ENCODE peak calls at places on chromosomes 13 and 19, in four cellular contexts. One of them, this sample, is unnamed.

GRCh38 chr13:43991773-43992201 is 112.1 kb downstream of the LACC1 start:
- DNase-seq in RWPE2: no peak
- DNase-seq in spleen: no peak
- DNase-seq in hepatocyte: no peak
- DNase-seq in this sample: peak

GRCh38 chr19:43570174-43570791 is 5.0 kb downstream of the XRCC1 start:
- DNase-seq in RWPE2: no peak
- DNase-seq in spleen: no peak
- DNase-seq in hepatocyte: no peak
- DNase-seq in this sample: peak

GRCh38 chr19:35449347-35450043 is 1.4 kb downstream of the FFAR2 start:
- DNase-seq in spleen: no peak
- DNase-seq in hepatocyte: peak
- DNase-seq in RWPE2: no peak
- DNase-seq in this sample: no peak

GRCh38 chr13:26699197-26699490 is 61.4 kb downstream of the GPR12 start:
- DNase-seq in spleen: no peak
- DNase-seq in RWPE2: no peak
- DNase-seq in hepatocyte: no peak
- DNase-seq in this sample: no peak

GRCh38 chr13:28819748-28820098 is 416 bp upstream of the MTUS2 start:
- DNase-seq in spleen: no peak
- DNase-seq in RWPE2: no peak
- DNase-seq in hepatocyte: peak
- DNase-seq in this sample: no peak

GRCh38 chr13:20441879-20442278 is 83.8 kb downstream of the CRYL1 start:
- DNase-seq in spleen: no peak
- DNase-seq in hepatocyte: no peak
- DNase-seq in RWPE2: no peak
- DNase-seq in this sample: peak

GRCh38 chr13:46743191-46743590 is 53.8 kb downstream of the ESD start:
- DNase-seq in spleen: no peak
- DNase-seq in RWPE2: no peak
- DNase-seq in hepatocyte: no peak
- DNase-seq in this sample: no peak

GRCh38 chr19:15109768-15110417 is 2.7 kb downstream of the SYDE1 start:
- DNase-seq in RWPE2: no peak
- DNase-seq in hepatocyte: no peak
- DNase-seq in spleen: no peak
- DNase-seq in this sample: no peak

GRCh38 chr13:51780099-51780498 is 23.9 kb downstream of the DHRS12 start:
- DNase-seq in RWPE2: no peak
- DNase-seq in hepatocyte: no peak
- DNase-seq in spleen: no peak
- DNase-seq in this sample: no peak

GRCh38 chr13:51781246-51782022 is 22.5 kb downstream of the DHRS12 start:
- DNase-seq in spleen: no peak
- DNase-seq in RWPE2: no peak
- DNase-seq in hepatocyte: peak
- DNase-seq in this sample: no peak

GRCh38 chr13:51778407-51778806 is 25.6 kb downstream of the DHRS12 start:
- DNase-seq in hepatocyte: no peak
- DNase-seq in RWPE2: no peak
- DNase-seq in spleen: no peak
- DNase-seq in this sample: no peak

GRCh38 chr13:51776179-51776578 is 27.8 kb downstream of the DHRS12 start:
- DNase-seq in spleen: no peak
- DNase-seq in RWPE2: no peak
- DNase-seq in hepatocyte: no peak
- DNase-seq in this sample: no peak

GRCh38 chr13:51777921-51778320 is 26.0 kb downstream of the DHRS12 start:
- DNase-seq in spleen: no peak
- DNase-seq in hepatocyte: no peak
- DNase-seq in RWPE2: no peak
- DNase-seq in this sample: no peak
- H3K27ac ChIP-seq in spleen: no peak
- H3K27ac ChIP-seq in hepatocyte: no peak
- H3K27ac ChIP-seq in RWPE2: no peak
- H3K27ac ChIP-seq in this sample: no peak

DNA sequence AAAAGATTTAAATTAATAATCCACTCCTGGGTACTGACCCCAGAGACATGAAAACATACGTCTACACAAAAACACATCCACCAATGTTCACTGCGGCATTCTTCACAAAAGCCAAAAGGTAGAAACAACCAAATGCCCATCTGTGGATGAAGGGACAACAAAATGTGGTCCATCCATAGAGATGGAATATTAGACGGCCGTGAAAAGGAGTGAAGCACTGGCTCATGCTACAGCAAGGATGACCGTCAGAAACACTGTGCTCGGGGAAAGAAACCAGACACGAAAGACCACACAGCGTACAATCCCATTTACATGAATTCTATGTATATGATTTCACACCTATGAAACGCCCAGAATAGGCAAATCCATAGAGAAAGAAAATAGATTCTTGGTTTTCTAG is 6.1 kb downstream of the RDH13 start:
- DNase-seq in RWPE2: no peak
- DNase-seq in spleen: no peak
- DNase-seq in hepatocyte: no peak
- DNase-seq in this sample: no peak
- TF ChIP-seq CTCF in RWPE2: no peak
- TF ChIP-seq CTCF in spleen: no peak
- TF ChIP-seq CTCF in hepatocyte: no peak
- TF ChIP-seq CTCF in this sample: no peak

DNA sequence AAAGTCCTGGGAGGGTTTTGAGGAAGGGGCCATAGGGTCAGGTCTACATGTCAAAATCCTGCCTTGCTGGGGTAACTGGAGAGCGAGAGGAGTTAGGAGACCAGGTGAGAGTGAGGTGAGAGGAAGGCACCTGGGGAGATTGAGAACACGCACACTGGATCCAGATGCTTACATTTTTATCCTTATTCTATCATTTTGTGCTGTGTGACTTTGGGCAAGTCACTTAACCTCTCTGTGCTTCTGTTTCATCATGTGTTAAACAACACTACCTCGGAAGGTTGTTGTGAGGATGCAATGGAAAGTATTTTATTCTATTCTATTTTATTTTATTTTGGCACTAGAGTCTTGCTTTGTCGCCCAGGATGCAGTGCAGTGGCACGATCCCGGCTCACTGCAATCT is 3.5 kb downstream of the C19orf81 start:
- DNase-seq in RWPE2: no peak
- DNase-seq in hepatocyte: no peak
- DNase-seq in spleen: no peak
- DNase-seq in this sample: no peak
- H3K27ac ChIP-seq in RWPE2: no peak
- H3K27ac ChIP-seq in hepatocyte: no peak
- H3K27ac ChIP-seq in spleen: no peak
- H3K27ac ChIP-seq in this sample: no peak

DNA sequence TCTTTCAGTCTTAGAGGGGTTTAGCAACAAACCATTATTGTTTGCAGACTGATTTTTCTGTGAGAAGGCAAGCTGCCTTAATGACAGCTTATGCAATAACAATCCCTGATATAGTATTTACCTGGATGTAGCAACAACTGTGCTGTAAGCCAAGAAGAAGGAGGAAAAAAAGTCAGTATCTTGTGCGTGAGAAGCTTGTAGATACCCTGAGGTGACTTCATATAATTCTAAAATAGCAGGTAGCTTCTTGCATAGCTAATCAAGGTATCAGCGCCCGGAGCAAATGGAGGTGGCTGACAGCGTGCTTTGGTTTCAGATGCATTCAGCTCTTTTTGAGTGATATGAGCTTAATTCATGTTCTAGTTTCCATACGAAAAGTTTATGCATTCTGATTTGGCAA is 309.8 kb downstream of the KLF5 start:
- DNase-seq in RWPE2: no peak
- DNase-seq in spleen: no peak
- DNase-seq in hepatocyte: peak
- DNase-seq in this sample: peak
- TF ChIP-seq CTCF in RWPE2: no peak
- TF ChIP-seq CTCF in spleen: no peak
- TF ChIP-seq CTCF in hepatocyte: no peak
- TF ChIP-seq CTCF in this sample: no peak

GRCh38 chr19:1055886-1056620 is 10.9 kb upstream of the ARHGAP45 start:
- DNase-seq in spleen: no peak
- DNase-seq in hepatocyte: no peak
- DNase-seq in RWPE2: no peak
- DNase-seq in this sample: no peak
- H3K27ac ChIP-seq in spleen: no peak
- H3K27ac ChIP-seq in hepatocyte: no peak
- H3K27ac ChIP-seq in RWPE2: no peak
- H3K27ac ChIP-seq in this sample: no peak

GRCh38 chr13:100941377-100941776 is 266.8 kb upstream of the TMTC4 start:
- DNase-seq in RWPE2: no peak
- DNase-seq in spleen: no peak
- DNase-seq in hepatocyte: no peak
- DNase-seq in this sample: no peak

GRCh38 chr13:100946588-100946987 is 272.0 kb upstream of the TMTC4 start:
- DNase-seq in hepatocyte: no peak
- DNase-seq in RWPE2: no peak
- DNase-seq in spleen: no peak
- DNase-seq in this sample: no peak

GRCh38 chr13:100941811-100942361 is 267.3 kb upstream of the TMTC4 start:
- DNase-seq in hepatocyte: no peak
- DNase-seq in RWPE2: no peak
- DNase-seq in spleen: no peak
- DNase-seq in this sample: no peak

DNA sequence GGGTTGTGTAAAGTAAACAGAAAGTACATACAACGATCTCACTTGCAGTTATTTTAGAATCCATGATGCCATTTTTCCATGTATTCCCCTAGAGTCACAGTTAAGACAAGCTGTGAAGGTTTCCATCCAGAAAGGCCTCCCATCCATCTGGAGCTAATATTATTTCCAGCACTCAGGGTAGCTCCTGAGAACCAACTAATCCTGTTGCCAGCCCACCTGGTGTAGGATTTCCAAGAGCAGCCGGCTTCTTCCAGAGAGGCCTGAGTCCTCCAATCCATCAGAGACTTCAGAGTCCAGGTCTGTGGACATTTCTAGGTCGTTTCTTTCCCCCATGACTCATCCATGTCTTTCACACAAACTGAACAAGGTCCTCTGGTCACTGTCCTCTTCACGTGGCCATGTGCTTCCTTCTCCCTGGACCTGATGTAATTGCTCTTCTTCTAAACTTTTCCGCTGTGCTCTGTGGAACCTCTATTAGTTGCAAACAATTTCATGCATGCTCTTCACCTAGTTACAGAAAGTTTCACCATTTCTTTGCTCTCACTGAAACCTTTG is 270.3 kb upstream of the TMTC4 start:
- DNase-seq in RWPE2: no peak
- DNase-seq in hepatocyte: no peak
- DNase-seq in spleen: no peak
- DNase-seq in this sample: no peak
- TF ChIP-seq CTCF in RWPE2: no peak
- TF ChIP-seq CTCF in hepatocyte: no peak
- TF ChIP-seq CTCF in spleen: no peak
- TF ChIP-seq CTCF in this sample: no peak

GRCh38 chr19:3508771-3509535 is 2.8 kb downstream of the FZR1 start:
- DNase-seq in hepatocyte: no peak
- DNase-seq in spleen: peak
- DNase-seq in RWPE2: no peak
- DNase-seq in this sample: no peak
- H3K27ac ChIP-seq in hepatocyte: no peak
- H3K27ac ChIP-seq in spleen: no peak
- H3K27ac ChIP-seq in RWPE2: peak
- H3K27ac ChIP-seq in this sample: peak

GRCh38 chr19:55216461-55217198 is 7.3 kb upstream of the PTPRH start:
- DNase-seq in hepatocyte: peak
- DNase-seq in spleen: peak
- DNase-seq in RWPE2: peak
- DNase-seq in this sample: peak
- TF ChIP-seq CTCF in hepatocyte: no peak
- TF ChIP-seq CTCF in spleen: no peak
- TF ChIP-seq CTCF in RWPE2: no peak
- TF ChIP-seq CTCF in this sample: peak

This sample was measured in foreskin keratinocyte.